ENCODE peak calls at places on chromosomes 2 and 18, in eight cellular contexts. C is activated CD4-positive, alpha-beta T cell treated with anti-CD3 and anti-CD28 coated beads for 48 hours; U is brain microvascular endothelial cell; A is AG20443; X is effector memory CD4-positive, alpha-beta T cell; G is A673; E is GM03348; L is ELR. S is an unnamed sample.

GRCh38 chr2:222701233-222701632 is 29.8 kb downstream of the MOGAT1 start:
- DNase-seq in G (no peak), U (no peak), A (no peak), L (no peak), X (no peak), E (no peak), C (no peak), S (no peak)

GRCh38 chr2:136025057-136025973 is 39.9 kb upstream of the DARS1 start:
- DNase-seq in U (peak), G (no peak), A (peak), L (peak), E (peak), X (no peak), C (peak), S (no peak)

GRCh38 chr18:46220116-46220515 is 115.9 kb downstream of the HAUS1 start:
- DNase-seq in E (peak), U (peak), L (peak), C (no peak), X (no peak), A (peak), G (no peak), S (no peak)

GRCh38 chr2:120393456-120393855 is 47.5 kb downstream of the INHBB start:
- DNase-seq in E (no peak), L (no peak), U (no peak), A (no peak), X (no peak), C (no peak), G (no peak), S (no peak)

GRCh38 chr2:116517936-116518335 is 1296.6 kb upstream of the DDX18 start:
- DNase-seq in C (no peak), A (no peak), U (no peak), X (no peak), L (no peak), E (no peak), G (no peak), S (no peak)

GRCh38 chr2:153109793-153110192 is 368.8 kb downstream of the RPRM start:
- DNase-seq in G (no peak), C (no peak), A (no peak), L (no peak), U (no peak), E (no peak), X (no peak), S (no peak)

GRCh38 chr18:24170389-24170788 is 31.5 kb downstream of the CABYR start:
- DNase-seq in G (no peak), X (no peak), C (peak), A (no peak), E (no peak), L (no peak), U (no peak), S (no peak)

GRCh38 chr2:241774419-241775222 is 2.0 kb upstream of the GAL3ST2 start:
- DNase-seq in X (no peak), L (peak), E (peak), G (peak), C (no peak), U (peak), A (peak), S (no peak)

GRCh38 chr2:163341426-163341825 is 394.4 kb downstream of the FIGN start:
- DNase-seq in A (no peak), G (no peak), L (peak), U (peak), E (no peak), X (no peak), C (no peak), S (no peak)

GRCh38 chr2:97792416-97792815 is 79.0 kb downstream of the ZAP70 start:
- DNase-seq in L (no peak), A (no peak), C (no peak), E (no peak), U (no peak), G (no peak), X (no peak), S (no peak)

GRCh38 chr2:129885735-129886134 is 93.7 kb upstream of the RAB6C start:
- DNase-seq in A (no peak), G (peak), U (no peak), C (no peak), L (no peak), X (no peak), E (no peak), S (no peak)

GRCh38 chr2:235230809-235231601 is 262.8 kb upstream of the AGAP1 start:
- DNase-seq in G (peak), A (peak), X (no peak), U (no peak), C (no peak), E (peak), L (no peak), S (no peak)

GRCh38 chr18:72544092-72544886 is at the start of gene CBLN2:
- DNase-seq in G (peak), X (no peak), U (peak), L (peak), C (peak), A (peak), E (peak), S (no peak)

GRCh38 chr2:217228732-217229131 is 368.9 kb upstream of the TNP1 start:
- DNase-seq in G (no peak), C (no peak), E (no peak), A (no peak), X (no peak), L (no peak), U (no peak), S (no peak)